ENCODE peak calls at places on chromosomes 13 and 19, in seven cellular contexts. H is left ventricle myocardium superior, U is ovary, G is GM04504, Y is ELR, X is H9, Q is H7. C is an unnamed sample.

GRCh38 chr13:46146898-46147297 is 35.1 kb downstream of the LCP1 start:
- DNase-seq in Q (peak), H (no peak), X (peak), U (no peak), G (no peak), Y (peak), C (no peak)

GRCh38 chr19:34961775-34962174 is 2.3 kb downstream of the ZNF792 start:
- DNase-seq in H (no peak), X (no peak), Y (no peak), U (no peak), Q (no peak), G (no peak), C (no peak)

GRCh38 chr19:45746866-45747265 is 13.6 kb downstream of the MEIOSIN start:
- DNase-seq in X (no peak), H (no peak), Y (no peak), G (no peak), Q (no peak), U (no peak), C (no peak)

GRCh38 chr19:23698711-23699520 is 11.9 kb upstream of the ZNF675 start:
- DNase-seq in H (no peak), Y (peak), X (peak), U (no peak), Q (peak), G (no peak), C (no peak)

GRCh38 chr19:2032296-2032941 is 16.9 kb upstream of the BTBD2 start:
- DNase-seq in G (peak), H (peak), X (peak), U (peak), Y (peak), Q (peak), C (peak)

GRCh38 chr19:31589109-31589508 is 239.9 kb upstream of the TSHZ3 start:
- DNase-seq in U (no peak), Q (peak), Y (no peak), G (no peak), H (no peak), X (peak), C (no peak)

GRCh38 chr13:45325806-45326205 is 15.2 kb downstream of the TPT1 start:
- DNase-seq in Y (peak), G (peak), U (no peak), Q (no peak), X (no peak), H (peak), C (no peak)

GRCh38 chr19:43425567-43426392 is 11.1 kb downstream of the TEX101 start:
- DNase-seq in G (no peak), H (no peak), X (no peak), U (no peak), Q (no peak), Y (peak), C (no peak)

GRCh38 chr13:77533875-77534788 is 1.4 kb upstream of the SCEL start:
- DNase-seq in H (no peak), Y (no peak), U (no peak), X (no peak), G (no peak), Q (no peak), C (no peak)

GRCh38 chr13:113864303-113864890 is 521 bp upstream of the GAS6 start:
- DNase-seq in X (no peak), H (no peak), Q (peak), U (peak), G (no peak), Y (peak), C (no peak)